ENCODE peak calls at places on chromosomes 4 and X, in four cellular contexts. X is psoas muscle, A is upper lobe of right lung, R is tibial nerve. P is an unnamed sample. For H3K36me3 and H3K27me3, the result is how much of the 10 kb centered on the place peaks cover.

GRCh38 chrX:37462346-37462745 is 109.1 kb upstream of the LANCL3 start:
- DNase-seq in X (no peak), A (no peak), R (no peak), P (no peak)

GRCh38 chrX:65601530-65602281 is 65.7 kb upstream of the MSN start:
- DNase-seq in X (peak), A (peak), R (peak), P (peak)

GRCh38 chrX:42241421-42241820 is 318.1 kb upstream of the CASK start:
- DNase-seq in X (no peak), A (no peak), R (no peak), P (no peak)

GRCh38 chr4:147950840-147951239 is 219.0 kb downstream of the ARHGAP10 start:
- DNase-seq in X (no peak), A (no peak), R (no peak), P (no peak)

GRCh38 chr4:180190382-180190781 is 2052.8 kb upstream of the TENM3 start:
- DNase-seq in X (no peak), A (no peak), R (no peak), P (no peak)

GRCh38 chr4:36224969-36225903 is 19.1 kb downstream of the ARAP2 start:
- DNase-seq in X (no peak), A (no peak), R (no peak), P (no peak)

GRCh38 chr4:128427832-128428366 is 140.3 kb upstream of the PGRMC2 start:
- DNase-seq in X (no peak), A (peak), R (no peak), P (no peak)

GRCh38 chrX:667360-667759 is 36.8 kb downstream of the SHOX start:
- DNase-seq in X (no peak), A (no peak), R (no peak), P (no peak)

GRCh38 chrX:24934279-24934678 is 81.5 kb downstream of the ARX start:
- DNase-seq in X (no peak), A (no peak), R (no peak), P (no peak)

GRCh38 chr4:8230891-8231290 is 31.8 kb downstream of the SH3TC1 start:
- DNase-seq in X (no peak), A (no peak), R (no peak), P (no peak)

GRCh38 chr4:8232748-8233147 is 33.7 kb downstream of the SH3TC1 start:
- DNase-seq in X (no peak), A (no peak), R (no peak), P (no peak)

GRCh38 chr4:8229341-8229975 is 30.4 kb downstream of the SH3TC1 start:
- DNase-seq in X (no peak), A (no peak), R (no peak), P (no peak)

GRCh38 chr4:8230033-8230432 is 30.9 kb downstream of the SH3TC1 start:
- DNase-seq in X (no peak), A (no peak), R (no peak), P (no peak)

DNA sequence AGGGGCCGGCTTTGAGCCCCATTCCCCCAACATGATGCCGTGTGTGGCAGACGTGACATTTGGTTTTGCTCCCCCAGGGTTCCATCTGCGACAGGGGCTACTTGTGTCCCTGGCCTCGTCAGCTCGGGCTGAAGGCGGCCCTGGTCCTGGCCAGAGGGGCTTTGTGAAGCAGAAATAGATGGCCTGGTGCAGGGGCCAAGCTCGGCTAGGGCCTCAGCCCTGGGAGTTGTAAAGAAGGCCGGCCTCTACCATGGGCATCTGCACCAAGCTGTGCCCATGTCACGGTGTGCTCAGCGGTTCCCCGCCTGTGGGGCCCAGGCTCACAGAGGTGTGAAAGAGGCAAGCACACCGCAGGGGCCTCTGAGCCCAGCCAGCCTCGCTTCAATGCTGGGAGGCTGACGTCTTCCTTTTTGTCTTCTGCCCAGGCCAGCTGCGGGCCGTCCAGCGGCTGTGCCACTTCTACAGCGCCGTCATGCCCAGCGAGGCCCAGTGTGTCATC is 32.5 kb downstream of the SH3TC1 start:
- DNase-seq in X (no peak), A (no peak), R (no peak), P (no peak)
- H3K36me3 ChIP-seq in X (under half), A (under half), R (under half), P (under half)

GRCh38 chr4:8577046-8577445 is 3.1 kb upstream of the GPR78 start:
- DNase-seq in X (no peak), A (peak), R (no peak), P (no peak)
- H3K27me3 ChIP-seq in X (half or more), A (under half), R (under half), P (under half)

GRCh38 chr4:51885371-51885770 is 42.4 kb downstream of the DCUN1D4 start:
- DNase-seq in X (no peak), A (no peak), R (no peak), P (no peak)
- H3K36me3 ChIP-seq in X (half or more), A (half or more), R (under half), P (under half)

DNA sequence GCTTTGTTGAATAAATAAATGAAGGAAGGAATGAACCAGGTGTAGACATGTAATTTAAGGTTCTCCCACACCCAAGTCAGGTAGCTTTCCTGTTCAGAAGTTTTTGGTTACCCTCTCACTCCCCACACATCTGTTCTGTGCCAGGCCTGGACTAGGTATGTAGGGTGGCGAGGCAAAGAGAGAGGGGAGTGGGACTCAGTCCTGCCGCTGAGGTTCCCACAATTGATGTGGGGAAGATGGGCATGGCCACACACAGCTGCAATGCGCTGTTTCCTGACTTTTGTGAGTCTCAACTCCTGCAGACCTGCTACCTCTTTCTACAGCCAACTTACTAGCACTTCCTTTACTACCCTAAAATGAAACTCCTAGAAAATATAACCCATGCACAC is 88.9 kb downstream of the RTL5 start:
- DNase-seq in X (no peak), A (no peak), R (no peak), P (peak)
- H3K27me3 ChIP-seq in X (under half), A (under half), R (under half), P (under half)

GRCh38 chr4:8220661-8221446 is 21.8 kb downstream of the SH3TC1 start:
- DNase-seq in X (no peak), A (no peak), R (no peak), P (no peak)
- H3K36me3 ChIP-seq in X (under half), A (half or more), R (under half), P (under half)

GRCh38 chr4:187667095-187667494 is 328.5 kb upstream of the ZFP42 start:
- DNase-seq in X (no peak), A (no peak), R (no peak), P (no peak)

GRCh38 chr4:187663076-187663475 is 332.5 kb upstream of the ZFP42 start:
- DNase-seq in X (no peak), A (no peak), R (no peak), P (no peak)

GRCh38 chr4:187664011-187664410 is 331.6 kb upstream of the ZFP42 start:
- DNase-seq in X (no peak), A (no peak), R (no peak), P (no peak)

GRCh38 chr4:187666634-187667033 is 328.9 kb upstream of the ZFP42 start:
- DNase-seq in X (no peak), A (no peak), R (no peak), P (no peak)

DNA sequence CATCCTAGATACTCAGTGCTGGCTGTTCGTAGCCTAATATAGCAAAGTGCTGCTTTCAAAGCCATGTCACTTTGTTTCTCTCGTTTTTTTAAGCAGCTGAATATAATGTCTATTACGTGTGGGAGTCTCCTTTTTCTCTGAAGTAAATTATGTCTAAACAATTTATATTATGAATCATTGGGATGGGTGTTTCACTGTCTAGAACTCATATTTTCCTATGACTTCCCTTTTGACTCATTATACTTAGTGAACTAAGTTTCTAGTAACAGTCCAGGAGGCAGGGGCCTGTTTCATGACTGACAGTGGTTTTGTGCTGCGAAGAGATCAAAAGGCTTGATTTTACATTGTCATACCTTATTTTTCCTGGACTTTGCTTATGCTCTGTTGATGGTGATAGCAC is 326.9 kb upstream of the ZFP42 start:
- DNase-seq in X (no peak), A (no peak), R (no peak), P (no peak)
- H3K27me3 ChIP-seq in X (under half), A (under half), R (under half), P (under half)

P was measured in ascending aorta.